ENCODE peak calls at places on chromosomes 12 and 14, in nine cellular contexts. One of them, this sample, is unnamed.
A peak's percentile ranks its signal among the peaks of the same experiment; 100 is the strongest.

GRCh38 chr12:32860182-32860581 is 36.4 kb downstream of the PKP2 start:
- DNase-seq in right cardiac atrium: no peak
- DNase-seq in HAP-1: no peak
- DNase-seq in bronchial epithelial cell: peak; percentile 82
- DNase-seq in lower lobe of right lung: no peak
- DNase-seq in mesendoderm: peak; percentile 80
- DNase-seq in choroid plexus epithelial cell: no peak
- DNase-seq in mammary epithelial cell: peak; percentile 38
- DNase-seq in H7: no peak
- DNase-seq in this sample: no peak

GRCh38 chr12:96263449-96263902 is 69.3 kb downstream of the ELK3 start:
- DNase-seq in right cardiac atrium: peak; percentile 64
- DNase-seq in HAP-1: no peak
- DNase-seq in bronchial epithelial cell: no peak
- DNase-seq in lower lobe of right lung: no peak
- DNase-seq in mesendoderm: peak; percentile 70
- DNase-seq in choroid plexus epithelial cell: peak; percentile 52
- DNase-seq in mammary epithelial cell: no peak
- DNase-seq in H7: no peak
- DNase-seq in this sample: no peak

GRCh38 chr12:49776413-49776812 is 35.1 kb downstream of the TMBIM6 start:
- DNase-seq in right cardiac atrium: peak; percentile 89
- DNase-seq in HAP-1: peak; percentile 60
- DNase-seq in bronchial epithelial cell: peak; percentile 71
- DNase-seq in lower lobe of right lung: peak; percentile 80
- DNase-seq in mesendoderm: peak; percentile 87
- DNase-seq in choroid plexus epithelial cell: peak; percentile 90
- DNase-seq in mammary epithelial cell: peak; percentile 64
- DNase-seq in H7: peak; percentile 77
- DNase-seq in this sample: peak; percentile 90

GRCh38 chr14:49405291-49405690 is 180.9 kb downstream of the RPS29 start:
- DNase-seq in right cardiac atrium: no peak
- DNase-seq in HAP-1: no peak
- DNase-seq in bronchial epithelial cell: peak; percentile 17
- DNase-seq in lower lobe of right lung: no peak
- DNase-seq in mesendoderm: no peak
- DNase-seq in choroid plexus epithelial cell: peak; percentile 80
- DNase-seq in mammary epithelial cell: peak; percentile 43
- DNase-seq in H7: no peak
- DNase-seq in this sample: peak; percentile 55

GRCh38 chr14:70114621-70115156 is 74.1 kb downstream of the SLC8A3 start:
- DNase-seq in right cardiac atrium: no peak
- DNase-seq in HAP-1: no peak
- DNase-seq in bronchial epithelial cell: no peak
- DNase-seq in lower lobe of right lung: no peak
- DNase-seq in mesendoderm: no peak
- DNase-seq in choroid plexus epithelial cell: no peak
- DNase-seq in mammary epithelial cell: no peak
- DNase-seq in H7: no peak
- DNase-seq in this sample: no peak

GRCh38 chr14:35506927-35507326 is 27.0 kb upstream of the INSM2 start:
- DNase-seq in right cardiac atrium: no peak
- DNase-seq in HAP-1: no peak
- DNase-seq in bronchial epithelial cell: peak; percentile 47
- DNase-seq in lower lobe of right lung: no peak
- DNase-seq in mesendoderm: no peak
- DNase-seq in choroid plexus epithelial cell: peak; percentile 25
- DNase-seq in mammary epithelial cell: no peak
- DNase-seq in H7: no peak
- DNase-seq in this sample: peak; percentile 4

GRCh38 chr12:14769462-14769836 is 33.8 kb downstream of the WBP11 start:
- DNase-seq in right cardiac atrium: peak; percentile 66
- DNase-seq in HAP-1: no peak
- DNase-seq in bronchial epithelial cell: no peak
- DNase-seq in lower lobe of right lung: peak; percentile 60
- DNase-seq in mesendoderm: peak; percentile 91
- DNase-seq in choroid plexus epithelial cell: peak; percentile 34
- DNase-seq in mammary epithelial cell: no peak
- DNase-seq in H7: peak; percentile 77
- DNase-seq in this sample: no peak

GRCh38 chr14:69034612-69035262 is 55.6 kb upstream of the ACTN1 start:
- DNase-seq in right cardiac atrium: no peak
- DNase-seq in HAP-1: no peak
- DNase-seq in bronchial epithelial cell: no peak
- DNase-seq in lower lobe of right lung: no peak
- DNase-seq in mesendoderm: peak; percentile 76
- DNase-seq in choroid plexus epithelial cell: peak; percentile 68
- DNase-seq in mammary epithelial cell: no peak
- DNase-seq in H7: peak; percentile 46
- DNase-seq in this sample: peak; percentile 64

GRCh38 chr14:104138891-104139459 is 588 bp downstream of the KIF26A start:
- DNase-seq in right cardiac atrium: peak; percentile 67
- DNase-seq in HAP-1: no peak
- DNase-seq in bronchial epithelial cell: no peak
- DNase-seq in lower lobe of right lung: peak; percentile 45
- DNase-seq in mesendoderm: no peak
- DNase-seq in choroid plexus epithelial cell: peak; percentile 16
- DNase-seq in mammary epithelial cell: no peak
- DNase-seq in H7: peak; percentile 78
- DNase-seq in this sample: no peak

GRCh38 chr14:69685716-69686115 is 74.3 kb downstream of the SUSD6 start:
- DNase-seq in right cardiac atrium: peak; percentile 93
- DNase-seq in HAP-1: no peak
- DNase-seq in bronchial epithelial cell: peak; percentile 75
- DNase-seq in lower lobe of right lung: peak; percentile 84
- DNase-seq in mesendoderm: no peak
- DNase-seq in choroid plexus epithelial cell: peak; percentile 88
- DNase-seq in mammary epithelial cell: peak; percentile 77
- DNase-seq in H7: no peak
- DNase-seq in this sample: peak; percentile 71

GRCh38 chr14:99698642-99699041 is 14.5 kb downstream of the CYP46A1 start:
- DNase-seq in right cardiac atrium: no peak
- DNase-seq in HAP-1: no peak
- DNase-seq in bronchial epithelial cell: no peak
- DNase-seq in lower lobe of right lung: no peak
- DNase-seq in mesendoderm: no peak
- DNase-seq in choroid plexus epithelial cell: no peak
- DNase-seq in mammary epithelial cell: no peak
- DNase-seq in H7: no peak
- DNase-seq in this sample: peak; percentile 28

GRCh38 chr12:91811481-91812287 is 334.0 kb downstream of the BTG1 start:
- DNase-seq in right cardiac atrium: peak; percentile 91
- DNase-seq in HAP-1: peak; percentile 17
- DNase-seq in bronchial epithelial cell: peak; percentile 49
- DNase-seq in lower lobe of right lung: peak; percentile 71
- DNase-seq in mesendoderm: peak; percentile 63
- DNase-seq in choroid plexus epithelial cell: peak; percentile 79
- DNase-seq in mammary epithelial cell: peak; percentile 39
- DNase-seq in H7: peak; percentile 26
- DNase-seq in this sample: peak; percentile 78

GRCh38 chr12:123269395-123269892 is 2.2 kb downstream of the CDK2AP1 start:
- DNase-seq in right cardiac atrium: peak; percentile 93
- DNase-seq in HAP-1: peak; percentile 54
- DNase-seq in bronchial epithelial cell: no peak
- DNase-seq in lower lobe of right lung: peak; percentile 76
- DNase-seq in mesendoderm: peak; percentile 90
- DNase-seq in choroid plexus epithelial cell: peak; percentile 62
- DNase-seq in mammary epithelial cell: peak; percentile 61
- DNase-seq in H7: peak; percentile 95
- DNase-seq in this sample: peak; percentile 58

GRCh38 chr14:91968280-91968679 is 20.8 kb upstream of the FBLN5 start:
- DNase-seq in right cardiac atrium: no peak
- DNase-seq in HAP-1: no peak
- DNase-seq in bronchial epithelial cell: no peak
- DNase-seq in lower lobe of right lung: no peak
- DNase-seq in mesendoderm: no peak
- DNase-seq in choroid plexus epithelial cell: no peak
- DNase-seq in mammary epithelial cell: no peak
- DNase-seq in H7: no peak
- DNase-seq in this sample: no peak

GRCh38 chr14:72517736-72518135 is 376.2 kb downstream of the DPF3 start:
- DNase-seq in right cardiac atrium: no peak
- DNase-seq in HAP-1: no peak
- DNase-seq in bronchial epithelial cell: no peak
- DNase-seq in lower lobe of right lung: no peak
- DNase-seq in mesendoderm: no peak
- DNase-seq in choroid plexus epithelial cell: no peak
- DNase-seq in mammary epithelial cell: no peak
- DNase-seq in H7: no peak
- DNase-seq in this sample: no peak

GRCh38 chr12:116455540-116456306 is 103.5 kb upstream of the MAP1LC3B2 start:
- DNase-seq in right cardiac atrium: peak; percentile 93
- DNase-seq in HAP-1: peak; percentile 88
- DNase-seq in bronchial epithelial cell: peak; percentile 84
- DNase-seq in lower lobe of right lung: no peak
- DNase-seq in mesendoderm: peak; percentile 87
- DNase-seq in choroid plexus epithelial cell: peak; percentile 95
- DNase-seq in mammary epithelial cell: peak; percentile 83
- DNase-seq in H7: no peak
- DNase-seq in this sample: peak; percentile 98

GRCh38 chr12:62640910-62641448 is 174.4 kb downstream of the MON2 start:
- DNase-seq in right cardiac atrium: no peak
- DNase-seq in HAP-1: no peak
- DNase-seq in bronchial epithelial cell: no peak
- DNase-seq in lower lobe of right lung: no peak
- DNase-seq in mesendoderm: peak; percentile 70
- DNase-seq in choroid plexus epithelial cell: peak; percentile 59
- DNase-seq in mammary epithelial cell: no peak
- DNase-seq in H7: no peak
- DNase-seq in this sample: no peak

GRCh38 chr12:124428136-124428791 is 133.4 kb downstream of the RFLNA start:
- DNase-seq in right cardiac atrium: peak; percentile 82
- DNase-seq in HAP-1: no peak
- DNase-seq in bronchial epithelial cell: no peak
- DNase-seq in lower lobe of right lung: no peak
- DNase-seq in mesendoderm: no peak
- DNase-seq in choroid plexus epithelial cell: peak; percentile 83
- DNase-seq in mammary epithelial cell: no peak
- DNase-seq in H7: no peak
- DNase-seq in this sample: peak; percentile 80

GRCh38 chr14:54253195-54253947 is 143.4 kb upstream of the CDKN3 start:
- DNase-seq in right cardiac atrium: no peak
- DNase-seq in HAP-1: no peak
- DNase-seq in bronchial epithelial cell: peak; percentile 94
- DNase-seq in lower lobe of right lung: no peak
- DNase-seq in mesendoderm: peak; percentile 72
- DNase-seq in choroid plexus epithelial cell: peak; percentile 82
- DNase-seq in mammary epithelial cell: peak; percentile 89
- DNase-seq in H7: no peak
- DNase-seq in this sample: peak; percentile 85

GRCh38 chr12:4369548-4369947 is 10.0 kb downstream of the FGF23 start:
- DNase-seq in right cardiac atrium: no peak
- DNase-seq in HAP-1: no peak
- DNase-seq in bronchial epithelial cell: no peak
- DNase-seq in lower lobe of right lung: no peak
- DNase-seq in mesendoderm: no peak
- DNase-seq in choroid plexus epithelial cell: no peak
- DNase-seq in mammary epithelial cell: no peak
- DNase-seq in H7: no peak
- DNase-seq in this sample: no peak

GRCh38 chr12:15599266-15600037 is 189.7 kb downstream of the EPS8 start:
- DNase-seq in right cardiac atrium: no peak
- DNase-seq in HAP-1: no peak
- DNase-seq in bronchial epithelial cell: peak; percentile 81
- DNase-seq in lower lobe of right lung: no peak
- DNase-seq in mesendoderm: no peak
- DNase-seq in choroid plexus epithelial cell: peak; percentile 97
- DNase-seq in mammary epithelial cell: peak; percentile 25
- DNase-seq in H7: no peak
- DNase-seq in this sample: peak; percentile 99

GRCh38 chr12:56081393-56082347 is 1.7 kb downstream of the ERBB3 start:
- DNase-seq in right cardiac atrium: no peak
- DNase-seq in HAP-1: no peak
- DNase-seq in bronchial epithelial cell: no peak
- DNase-seq in lower lobe of right lung: no peak
- DNase-seq in mesendoderm: peak; percentile 38
- DNase-seq in choroid plexus epithelial cell: no peak
- DNase-seq in mammary epithelial cell: no peak
- DNase-seq in H7: peak; percentile 30
- DNase-seq in this sample: no peak

GRCh38 chr12:106971065-106971464 is 15.4 kb downstream of the TMEM263 start:
- DNase-seq in right cardiac atrium: no peak
- DNase-seq in HAP-1: no peak
- DNase-seq in bronchial epithelial cell: no peak
- DNase-seq in lower lobe of right lung: no peak
- DNase-seq in mesendoderm: no peak
- DNase-seq in choroid plexus epithelial cell: no peak
- DNase-seq in mammary epithelial cell: no peak
- DNase-seq in H7: no peak
- DNase-seq in this sample: no peak
- H3K4me3 ChIP-seq in right cardiac atrium: no peak overlapping the region
- H3K4me3 ChIP-seq in HAP-1: no peak overlapping the region
- H3K4me3 ChIP-seq in bronchial epithelial cell: no peak overlapping the region
- H3K4me3 ChIP-seq in lower lobe of right lung: no peak overlapping the region
- H3K4me3 ChIP-seq in mesendoderm: no peak overlapping the region
- H3K4me3 ChIP-seq in choroid plexus epithelial cell: no peak overlapping the region
- H3K4me3 ChIP-seq in mammary epithelial cell: no peak overlapping the region
- H3K4me3 ChIP-seq in H7: no peak overlapping the region
- H3K4me3 ChIP-seq in this sample: no peak overlapping the region

DNA sequence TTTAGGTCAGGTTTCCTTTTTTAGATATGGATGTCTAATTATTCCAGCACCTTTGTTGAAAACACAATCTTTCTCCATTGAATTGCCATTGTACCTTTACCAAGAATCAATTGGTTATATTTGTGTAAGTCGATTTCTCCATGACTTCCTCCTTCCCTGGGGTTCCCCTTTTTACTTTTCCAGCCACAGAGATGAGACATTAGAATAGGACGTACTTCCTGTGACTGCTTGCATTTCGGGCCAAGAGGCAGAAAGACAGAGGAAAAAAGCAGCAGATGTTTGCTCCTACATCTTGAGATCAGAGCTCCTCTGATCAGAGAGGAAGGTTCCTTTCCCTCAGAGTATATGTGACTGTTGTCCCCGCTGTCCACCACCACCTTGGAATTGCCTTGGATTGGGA is 453.7 kb upstream of the RGS6 start:
- DNase-seq in right cardiac atrium: no peak
- DNase-seq in HAP-1: no peak
- DNase-seq in bronchial epithelial cell: peak; percentile 75
- DNase-seq in lower lobe of right lung: no peak
- DNase-seq in mesendoderm: no peak
- DNase-seq in choroid plexus epithelial cell: peak; percentile 86
- DNase-seq in mammary epithelial cell: no peak
- DNase-seq in H7: no peak
- DNase-seq in this sample: peak; percentile 49
- H3K4me3 ChIP-seq in right cardiac atrium: no peak overlapping the region
- H3K4me3 ChIP-seq in HAP-1: no peak overlapping the region
- H3K4me3 ChIP-seq in bronchial epithelial cell: no peak overlapping the region
- H3K4me3 ChIP-seq in lower lobe of right lung: no peak overlapping the region
- H3K4me3 ChIP-seq in mesendoderm: no peak overlapping the region
- H3K4me3 ChIP-seq in choroid plexus epithelial cell: no peak overlapping the region
- H3K4me3 ChIP-seq in mammary epithelial cell: no peak overlapping the region
- H3K4me3 ChIP-seq in H7: no peak overlapping the region
- H3K4me3 ChIP-seq in this sample: no peak overlapping the region

GRCh38 chr12:6311822-6312528 is 1.5 kb downstream of the PLEKHG6 start:
- DNase-seq in right cardiac atrium: no peak
- DNase-seq in HAP-1: no peak
- DNase-seq in bronchial epithelial cell: no peak
- DNase-seq in lower lobe of right lung: no peak
- DNase-seq in mesendoderm: no peak
- DNase-seq in choroid plexus epithelial cell: no peak
- DNase-seq in mammary epithelial cell: no peak
- DNase-seq in H7: no peak
- DNase-seq in this sample: no peak
- H3K4me3 ChIP-seq in right cardiac atrium: no peak overlapping the region
- H3K4me3 ChIP-seq in HAP-1: no peak overlapping the region
- H3K4me3 ChIP-seq in bronchial epithelial cell: no peak overlapping the region
- H3K4me3 ChIP-seq in lower lobe of right lung: no peak overlapping the region
- H3K4me3 ChIP-seq in mesendoderm: no peak overlapping the region
- H3K4me3 ChIP-seq in choroid plexus epithelial cell: no peak overlapping the region
- H3K4me3 ChIP-seq in mammary epithelial cell: no peak overlapping the region
- H3K4me3 ChIP-seq in H7: no peak overlapping the region
- H3K4me3 ChIP-seq in this sample: no peak overlapping the region

GRCh38 chr12:110224379-110225304 is 56.4 kb upstream of the ATP2A2 start:
- DNase-seq in right cardiac atrium: no peak
- DNase-seq in HAP-1: peak; percentile 83
- DNase-seq in bronchial epithelial cell: peak; percentile 89
- DNase-seq in lower lobe of right lung: no peak
- DNase-seq in mesendoderm: no peak
- DNase-seq in choroid plexus epithelial cell: peak; percentile 93
- DNase-seq in mammary epithelial cell: peak; percentile 74
- DNase-seq in H7: peak; percentile 15
- DNase-seq in this sample: peak; percentile 94
- H3K4me3 ChIP-seq in right cardiac atrium: peak overlapping the region; percentile 26
- H3K4me3 ChIP-seq in HAP-1: no peak overlapping the region
- H3K4me3 ChIP-seq in bronchial epithelial cell: no peak overlapping the region
- H3K4me3 ChIP-seq in lower lobe of right lung: peak overlapping the region; percentile 37
- H3K4me3 ChIP-seq in mesendoderm: no peak overlapping the region
- H3K4me3 ChIP-seq in choroid plexus epithelial cell: peak overlapping the region; percentile 37
- H3K4me3 ChIP-seq in mammary epithelial cell: peak overlapping the region; percentile 14
- H3K4me3 ChIP-seq in H7: no peak overlapping the region
- H3K4me3 ChIP-seq in this sample: peak overlapping the region; percentile 49